ENCODE peak calls at places on chromosomes 16 and 17, in seven cellular contexts. Y, L, Z, B, R, D and F are unnamed samples.

GRCh38 chr17:29663155-29663554 is 40.4 kb upstream of the CORO6 start:
- DNase-seq in B (peak; percentile 67), D (no peak), Y (no peak), Z (no peak), L (no peak), R (no peak), F (peak; percentile 12)

GRCh38 chr16:16861546-16861945 is 482.6 kb downstream of the NPIPA7 start:
- DNase-seq in D (peak; percentile 71), B (peak; percentile 49), L (peak; percentile 38), R (peak; percentile 46), Z (peak; percentile 67), Y (peak; percentile 18), F (peak; percentile 39)

GRCh38 chr17:61399131-61400057 is at the start of gene TBX2:
- DNase-seq in B (peak; percentile 80), D (peak; percentile 98), Z (peak; percentile 80), L (no peak), Y (no peak), R (no peak), F (peak; percentile 100)

GRCh38 chr17:77303620-77304019 is 162.9 kb downstream of the SEC14L1 start:
- DNase-seq in Y (no peak), D (no peak), R (no peak), Z (no peak), L (no peak), B (no peak), F (no peak)

GRCh38 chr17:45761957-45762565 is 22.1 kb upstream of the CRHR1 start:
- DNase-seq in B (no peak), Y (no peak), D (no peak), L (no peak), R (no peak), Z (no peak), F (no peak)

GRCh38 chr17:55246583-55246982 is 18.2 kb upstream of the HLF start:
- DNase-seq in R (no peak), D (no peak), L (no peak), B (no peak), Y (no peak), Z (no peak), F (no peak)

GRCh38 chr16:27588052-27588451 is 38.1 kb downstream of the KATNIP start:
- DNase-seq in L (no peak), B (no peak), D (no peak), Z (no peak), R (no peak), Y (no peak), F (no peak)

GRCh38 chr17:44892250-44892649 is 7.0 kb downstream of the EFTUD2 start:
- DNase-seq in R (no peak), L (no peak), Y (no peak), B (no peak), Z (no peak), D (no peak), F (no peak)

GRCh38 chr17:38868095-38868967 is 1.5 kb upstream of the LASP1 start:
- DNase-seq in B (peak; percentile 70), Z (no peak), L (no peak), Y (no peak), D (no peak), R (peak; percentile 51), F (no peak)

GRCh38 chr17:66375121-66375520 is 72.7 kb downstream of the PRKCA start:
- DNase-seq in R (no peak), Y (no peak), B (no peak), L (no peak), D (no peak), Z (no peak), F (no peak)

GRCh38 chr16:85557083-85557975 is 55.8 kb upstream of the GSE1 start:
- DNase-seq in Y (no peak), D (peak; percentile 61), Z (peak; percentile 63), R (no peak), L (peak; percentile 71), B (peak; percentile 75), F (peak; percentile 95)

GRCh38 chr17:40122466-40122943 is 734 bp downstream of the MSL1 start:
- DNase-seq in D (peak; percentile 80), R (no peak), Y (no peak), L (peak; percentile 77), Z (peak; percentile 66), B (no peak), F (peak; percentile 59)

GRCh38 chr17:57911834-57912673 is 43.2 kb downstream of the CUEDC1 start:
- DNase-seq in L (no peak), Z (no peak), D (no peak), R (no peak), Y (peak; percentile 87), B (peak; percentile 86), F (peak; percentile 70)

GRCh38 chr17:76638263-76638662 is 5.3 kb downstream of the ST6GALNAC1 start:
- DNase-seq in Z (no peak), B (no peak), Y (no peak), L (no peak), R (no peak), D (no peak), F (no peak)

GRCh38 chr16:27685802-27686201 is 135.9 kb downstream of the KATNIP start:
- DNase-seq in L (no peak), R (no peak), B (no peak), D (no peak), Y (no peak), Z (no peak), F (no peak)

GRCh38 chr16:12392585-12393089 is 411.1 kb downstream of the CPPED1 start:
- DNase-seq in Z (no peak), B (no peak), R (no peak), L (no peak), D (no peak), Y (no peak), F (no peak)

GRCh38 chr17:33292981-33293867 is at the start of gene ASIC2:
- DNase-seq in R (no peak), B (no peak), L (peak; percentile 24), D (peak; percentile 55), Z (peak; percentile 71), Y (no peak), F (peak; percentile 64)

GRCh38 chr16:88781140-88782077 is 3.6 kb downstream of the PIEZO1 start:
- DNase-seq in Y (no peak), Z (no peak), R (no peak), B (no peak), D (no peak), L (no peak), F (no peak)

GRCh38 chr16:54180421-54181359 is 105.9 kb downstream of the IRX3 start:
- DNase-seq in R (no peak), D (no peak), Z (no peak), B (peak; percentile 98), L (no peak), Y (no peak), F (no peak)

GRCh38 chr17:79340286-79340685 is 265.7 kb downstream of the ENGASE start:
- DNase-seq in D (no peak), Z (no peak), B (no peak), R (peak; percentile 39), L (no peak), Y (no peak), F (no peak)

GRCh38 chr17:20216853-20217252 is 207.7 kb downstream of the SPECC1 start:
- DNase-seq in Y (no peak), L (no peak), Z (peak; percentile 38), D (no peak), B (no peak), R (no peak), F (no peak)

GRCh38 chr16:89695086-89695874 is 6.2 kb downstream of the SPATA2L start:
- DNase-seq in L (peak; percentile 9), Y (no peak), R (no peak), D (peak; percentile 29), B (peak; percentile 64), Z (no peak), F (no peak)

GRCh38 chr17:43676471-43676870 is 14.7 kb upstream of the MEOX1 start:
- DNase-seq in Z (no peak), D (no peak), L (no peak), R (no peak), B (peak; percentile 25), Y (no peak), F (no peak)
- TF ChIP-seq JUND in Z (no peak), D (no peak), L (no peak), R (no peak), B (no peak), Y (no peak), F (no peak)

GRCh38 chr16:2971134-2971984 is 2.2 kb downstream of the PAQR4 start:
- DNase-seq in R (no peak), Z (no peak), L (no peak), D (no peak), B (no peak), Y (no peak), F (no peak)

GRCh38 chr16:2970563-2970962 is 1.4 kb downstream of the PAQR4 start:
- DNase-seq in D (no peak), Y (no peak), B (no peak), R (no peak), Z (no peak), L (no peak), F (no peak)

GRCh38 chr16:2973605-2974318 is 4.6 kb downstream of the PAQR4 start:
- DNase-seq in L (no peak), Y (no peak), D (no peak), R (no peak), Z (no peak), B (no peak), F (no peak)

GRCh38 chr16:2973081-2973480 is 3.9 kb downstream of the PAQR4 start:
- DNase-seq in R (no peak), D (no peak), Y (no peak), B (no peak), L (no peak), Z (no peak), F (no peak)

GRCh38 chr16:2971985-2972784 is 3.0 kb downstream of the PAQR4 start:
- DNase-seq in R (no peak), D (no peak), Z (no peak), L (no peak), B (no peak), Y (no peak), F (no peak)
- TF ChIP-seq JUND in R (no peak), D (no peak), Z (no peak), L (no peak), B (no peak), Y (no peak), F (no peak)

GRCh38 chr16:10616395-10616743 is 36.0 kb upstream of the EMP2 start:
- DNase-seq in D (no peak), R (no peak), B (no peak), Y (no peak), Z (no peak), L (no peak), F (no peak)

GRCh38 chr16:10619271-10619849 is 39.0 kb upstream of the EMP2 start:
- DNase-seq in B (no peak), D (peak; percentile 75), R (no peak), L (peak; percentile 70), Y (no peak), Z (peak; percentile 70), F (no peak)

GRCh38 chr16:10616744-10617640 is 36.6 kb upstream of the EMP2 start:
- DNase-seq in Z (peak; percentile 63), B (peak; percentile 96), Y (peak; percentile 8), D (peak; percentile 84), L (peak; percentile 33), R (no peak), F (peak; percentile 98)

GRCh38 chr16:10618710-10619209 is 38.4 kb upstream of the EMP2 start:
- DNase-seq in L (no peak), R (no peak), D (no peak), B (no peak), Z (peak; percentile 58), Y (no peak), F (no peak)

GRCh38 chr16:10617662-10618420 is 37.4 kb upstream of the EMP2 start:
- DNase-seq in B (no peak), Y (no peak), Z (no peak), L (no peak), R (no peak), D (no peak), F (peak; percentile 57)
- TF ChIP-seq JUND in B (no peak), Y (no peak), Z (no peak), L (no peak), R (no peak), D (no peak), F (no peak)

GRCh38 chr17:18185832-18186231 is 2.2 kb downstream of the ALKBH5 start:
- DNase-seq in B (no peak), L (no peak), D (no peak), Y (no peak), Z (no peak), R (no peak), F (no peak)
- TF ChIP-seq JUND in B (no peak), L (no peak), D (no peak), Y (no peak), Z (no peak), R (no peak), F (no peak)